ENCODE peak calls at places on chromosomes 5 and 9, in seven cellular contexts. T is A549; P is mucosa of descending colon; D is mesothelial cell of epicardium; O is heart left ventricle; B is fibroblast of the aortic adventitia; J is CD8-positive, alpha-beta T cell. Z is an unnamed sample.

GRCh38 chr5:59744531-59744992 is 149.0 kb downstream of the PDE4D start:
- DNase-seq in T (peak; percentile 33), P (no peak), D (no peak), O (no peak), B (peak; percentile 16), J (no peak), Z (peak; percentile 34)

GRCh38 chr5:93632327-93632726 is 49.3 kb downstream of the NR2F1 start:
- DNase-seq in T (no peak), P (no peak), D (no peak), O (no peak), B (no peak), J (no peak), Z (no peak)

GRCh38 chr5:172446336-172447051 is 7.8 kb downstream of the SH3PXD2B start:
- DNase-seq in T (no peak), P (no peak), D (no peak), O (peak; percentile 57), B (no peak), J (no peak), Z (no peak)

GRCh38 chr5:68224561-68225187 is 9.1 kb downstream of the PIK3R1 start:
- DNase-seq in T (no peak), P (no peak), D (no peak), O (no peak), B (no peak), J (no peak), Z (peak; percentile 49)

GRCh38 chr5:146006470-146006869 is 70.1 kb downstream of the SH3RF2 start:
- DNase-seq in T (no peak), P (no peak), D (no peak), O (no peak), B (no peak), J (no peak), Z (no peak)

GRCh38 chr9:33241298-33241697 is 1.3 kb downstream of the SPINK4 start:
- DNase-seq in T (no peak), P (peak; percentile 55), D (no peak), O (no peak), B (no peak), J (no peak), Z (no peak)

GRCh38 chr5:133713209-133713608 is 100.9 kb upstream of the FSTL4 start:
- DNase-seq in T (no peak), P (no peak), D (no peak), O (no peak), B (no peak), J (no peak), Z (no peak)

GRCh38 chr5:158320934-158321333 is 462.0 kb upstream of the CLINT1 start:
- DNase-seq in T (no peak), P (no peak), D (no peak), O (no peak), B (no peak), J (no peak), Z (no peak)

GRCh38 chr5:79962580-79963222 is 28.4 kb downstream of the MTX3 start:
- DNase-seq in T (no peak), P (no peak), D (no peak), O (no peak), B (no peak), J (no peak), Z (no peak)

GRCh38 chr5:158127536-158127935 is 268.6 kb upstream of the CLINT1 start:
- DNase-seq in T (no peak), P (no peak), D (no peak), O (no peak), B (no peak), J (no peak), Z (no peak)

GRCh38 chr9:134433101-134433500 is 106.8 kb downstream of the RXRA start:
- DNase-seq in T (no peak), P (no peak), D (no peak), O (no peak), B (peak; percentile 31), J (no peak), Z (peak; percentile 42)

GRCh38 chr9:76873056-76873792 is 32.7 kb downstream of the PRUNE2 start:
- DNase-seq in T (no peak), P (no peak), D (no peak), O (no peak), B (peak; percentile 56), J (no peak), Z (no peak)

GRCh38 chr5:131671409-131671808 is 36.4 kb upstream of the RAPGEF6 start:
- DNase-seq in T (no peak), P (no peak), D (no peak), O (no peak), B (no peak), J (no peak), Z (peak; percentile 38)

GRCh38 chr5:107652839-107653607 is 17.7 kb downstream of the EFNA5 start:
- DNase-seq in T (no peak), P (no peak), D (no peak), O (no peak), B (no peak), J (no peak), Z (no peak)

GRCh38 chr5:140965905-140966292 is 377 bp upstream of the PCDHAC2 start:
- DNase-seq in T (peak; percentile 7), P (no peak), D (no peak), O (no peak), B (no peak), J (no peak), Z (no peak)

GRCh38 chr5:75412111-75412990 is 75.3 kb downstream of the HMGCR start:
- DNase-seq in T (no peak), P (no peak), D (no peak), O (no peak), B (peak; percentile 73), J (no peak), Z (peak; percentile 63)
- TF ChIP-seq CTCF in T (no peak), P (no peak), D (peak; percentile 46), O (no peak), B (peak; percentile 41), J (no peak), Z (peak; percentile 30)

GRCh38 chr5:90161399-90161798 is 248.2 kb downstream of the CETN3 start:
- DNase-seq in T (no peak), P (peak; percentile 30), D (no peak), O (peak; percentile 66), B (peak; percentile 76), J (no peak), Z (peak; percentile 56)
- TF ChIP-seq CTCF in T (no peak), P (no peak), D (no peak), O (peak; percentile 47), B (peak; percentile 42), J (no peak), Z (peak; percentile 58)

DNA sequence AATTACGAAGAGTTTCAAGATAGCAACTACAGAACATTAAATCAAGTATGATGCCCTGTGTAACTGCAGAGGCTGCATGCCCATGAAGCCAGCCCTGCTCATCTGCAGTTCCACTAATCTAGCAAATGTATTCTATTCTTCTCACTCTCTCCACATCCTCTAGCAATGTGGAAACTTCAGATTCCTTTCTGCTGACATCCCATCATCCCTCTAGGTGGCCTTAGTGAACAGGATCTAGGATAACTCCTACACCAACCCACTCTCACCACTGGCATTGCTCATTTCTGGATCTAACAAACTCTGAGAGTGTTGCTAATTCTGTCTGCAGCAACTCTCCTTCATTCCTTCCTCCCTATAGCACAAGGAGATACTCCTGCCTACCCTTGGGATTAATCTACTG is 80.8 kb downstream of the FAM81B start:
- DNase-seq in T (no peak), P (no peak), D (no peak), O (no peak), B (peak; percentile 13), J (no peak), Z (no peak)
- TF ChIP-seq CTCF in T (no peak), P (no peak), D (no peak), O (no peak), B (no peak), J (no peak), Z (no peak)

DNA sequence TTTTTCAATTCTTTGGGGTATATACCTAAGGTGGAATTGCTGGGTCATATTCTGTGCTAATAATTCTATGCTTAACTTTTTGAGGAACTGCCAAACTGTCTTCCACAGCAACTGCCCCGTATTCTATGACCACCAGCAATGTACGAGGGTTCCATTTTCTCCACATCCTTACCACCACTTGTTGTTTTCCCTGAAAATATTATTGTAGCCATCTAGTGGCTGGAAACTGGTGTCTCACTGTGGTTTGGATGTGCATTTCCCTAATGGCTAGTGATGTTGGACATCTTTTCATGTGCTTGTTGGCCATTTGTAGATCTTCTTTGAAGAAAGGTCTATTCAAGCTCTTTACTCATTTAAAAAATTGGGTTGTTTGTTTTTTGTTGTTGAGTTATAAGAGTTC is 30.7 kb downstream of the MSX2 start:
- DNase-seq in T (no peak), P (no peak), D (no peak), O (no peak), B (peak; percentile 2), J (no peak), Z (no peak)
- TF ChIP-seq CTCF in T (peak; percentile 22), P (no peak), D (no peak), O (peak; percentile 17), B (peak; percentile 29), J (no peak), Z (peak; percentile 38)

DNA sequence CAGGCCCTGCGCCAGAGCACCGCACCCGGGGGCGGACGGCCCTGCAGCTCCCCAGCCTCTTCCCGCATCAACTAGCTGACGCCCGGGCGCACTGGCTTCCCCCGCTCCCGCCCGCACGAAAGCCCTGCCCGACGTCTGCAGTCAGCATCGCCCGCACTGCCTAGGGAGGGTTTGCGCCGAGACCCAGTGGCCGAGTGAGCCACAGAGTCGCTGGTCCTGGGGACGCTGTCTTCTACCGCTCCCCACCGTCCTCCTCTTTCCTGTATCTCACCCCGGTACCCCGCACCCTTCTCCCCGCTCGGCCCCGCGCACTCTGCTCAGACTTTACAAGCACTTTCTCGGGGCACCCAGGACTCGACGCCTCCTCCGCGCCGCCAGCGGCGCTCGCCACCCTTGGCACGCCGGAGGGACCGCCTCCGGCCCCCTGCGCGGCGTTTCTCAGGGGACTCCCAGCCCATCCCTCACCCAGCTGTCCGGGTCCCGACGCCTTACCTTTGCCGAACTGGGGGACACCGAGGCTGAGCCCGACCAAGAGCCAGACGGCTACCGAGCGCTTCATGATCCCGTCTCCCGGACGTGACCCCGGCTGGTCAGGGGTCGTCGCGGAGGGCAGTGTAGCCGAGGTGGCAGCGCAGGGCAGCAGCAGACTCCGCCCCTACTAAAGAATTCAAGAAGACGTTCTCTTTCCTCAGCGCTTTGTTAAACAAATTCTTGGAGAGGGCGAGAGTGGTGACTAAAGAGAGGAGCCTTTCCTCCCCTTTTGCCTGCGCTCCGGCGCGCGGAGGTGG is 670 bp downstream of the EDIL3 start:
- DNase-seq in T (no peak), P (peak; percentile 74), D (peak; percentile 65), O (peak; percentile 19), B (peak; percentile 73), J (no peak), Z (no peak)
- TF ChIP-seq CTCF in T (no peak), P (no peak), D (no peak), O (no peak), B (no peak), J (no peak), Z (no peak)

DNA sequence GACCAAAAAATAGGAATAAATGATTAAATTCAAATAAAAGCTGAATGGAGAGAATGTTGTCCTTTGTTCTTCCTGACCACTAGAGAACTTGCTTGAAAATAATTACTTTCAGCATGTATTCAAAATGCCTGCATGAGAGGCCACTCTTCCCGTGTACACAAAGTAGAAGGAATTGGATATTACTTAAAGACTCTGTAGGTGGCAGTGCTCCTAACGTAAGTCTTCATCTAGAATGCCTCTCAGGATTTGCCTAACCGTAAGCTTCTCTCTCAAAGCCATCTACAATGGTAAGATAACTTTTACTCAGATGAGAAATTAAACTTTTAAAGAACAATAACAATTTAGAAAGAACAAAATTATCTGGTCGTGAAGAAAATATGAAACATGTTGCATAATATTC is 620.0 kb upstream of the CCNG1 start:
- DNase-seq in T (no peak), P (no peak), D (no peak), O (no peak), B (no peak), J (no peak), Z (no peak)
- TF ChIP-seq CTCF in T (no peak), P (no peak), D (no peak), O (no peak), B (no peak), J (no peak), Z (no peak)

Z was measured in fibroblast of villous mesenchyme.